ENCODE peak calls at places on chromosomes 5 and 9, in four cellular contexts. X is pancreas, B is bronchial epithelial cell, L is mesenchymal stem cell. O is an unnamed sample.

GRCh38 chr9:22969350-22969979 is 522.8 kb downstream of the DMRTA1 start:
- DNase-seq in X (no peak), B (no peak), L (no peak), O (no peak)

GRCh38 chr5:23840083-23840482 is 332.7 kb downstream of the PRDM9 start:
- DNase-seq in X (no peak), B (peak), L (no peak), O (no peak)

GRCh38 chr9:104075801-104076753 is 18.0 kb upstream of the SMC2 start:
- DNase-seq in X (no peak), B (peak), L (peak), O (peak)

GRCh38 chr5:92086059-92086811 is 703.1 kb upstream of the ARRDC3 start:
- DNase-seq in X (no peak), B (no peak), L (no peak), O (no peak)

GRCh38 chr5:149062371-149063016 is 368 bp downstream of the SH3TC2 start:
- DNase-seq in X (no peak), B (peak), L (peak), O (peak)

GRCh38 chr9:35518981-35519679 is 29.2 kb downstream of the RUSC2 start:
- DNase-seq in X (no peak), B (peak), L (peak), O (peak)

GRCh38 chr5:74641778-74642542 is 1.4 kb upstream of the ENC1 start:
- DNase-seq in X (peak), B (peak), L (peak), O (peak)

GRCh38 chr5:4571248-4571950 is 568.7 kb upstream of the ADAMTS16 start:
- DNase-seq in X (no peak), B (peak), L (no peak), O (no peak)

GRCh38 chr5:143355710-143356109 is 47.8 kb downstream of the NR3C1 start:
- DNase-seq in X (no peak), B (peak), L (peak), O (peak)

GRCh38 chr5:173925449-173926071 is 37.4 kb downstream of the CPEB4 start:
- DNase-seq in X (no peak), B (peak), L (peak), O (peak)

GRCh38 chr5:158553195-158553945 is 546.3 kb downstream of the EBF1 start:
- DNase-seq in X (no peak), B (no peak), L (no peak), O (peak)

GRCh38 chr5:136032564-136032963 is 3.8 kb downstream of the TGFBI start:
- DNase-seq in X (no peak), B (peak), L (peak), O (peak)
- H3K4me3 ChIP-seq in X (no peak), B (no peak), L (no peak), O (peak)

DNA sequence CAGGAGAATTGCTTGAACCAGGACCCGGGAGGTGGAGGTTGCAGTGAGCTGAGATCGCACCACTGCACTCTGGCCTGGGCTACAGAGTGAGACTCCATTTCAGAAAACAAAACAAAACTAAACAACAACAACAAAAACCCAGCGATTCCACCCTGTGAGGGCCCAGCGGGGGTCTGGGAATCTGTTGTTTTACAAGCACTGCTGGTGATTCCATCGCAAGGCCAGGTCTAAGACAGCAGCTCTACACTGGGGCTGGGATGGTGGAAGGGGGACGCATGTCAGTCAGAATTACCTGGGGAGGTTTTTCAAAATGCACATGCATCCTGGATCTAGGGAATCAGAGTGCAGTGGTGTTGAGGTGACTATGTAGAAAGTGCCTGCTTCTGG is 90.9 kb downstream of the ANKRD55 start:
- DNase-seq in X (no peak), B (no peak), L (no peak), O (no peak)
- H3K4me3 ChIP-seq in X (no peak), B (no peak), L (no peak), O (no peak)

DNA sequence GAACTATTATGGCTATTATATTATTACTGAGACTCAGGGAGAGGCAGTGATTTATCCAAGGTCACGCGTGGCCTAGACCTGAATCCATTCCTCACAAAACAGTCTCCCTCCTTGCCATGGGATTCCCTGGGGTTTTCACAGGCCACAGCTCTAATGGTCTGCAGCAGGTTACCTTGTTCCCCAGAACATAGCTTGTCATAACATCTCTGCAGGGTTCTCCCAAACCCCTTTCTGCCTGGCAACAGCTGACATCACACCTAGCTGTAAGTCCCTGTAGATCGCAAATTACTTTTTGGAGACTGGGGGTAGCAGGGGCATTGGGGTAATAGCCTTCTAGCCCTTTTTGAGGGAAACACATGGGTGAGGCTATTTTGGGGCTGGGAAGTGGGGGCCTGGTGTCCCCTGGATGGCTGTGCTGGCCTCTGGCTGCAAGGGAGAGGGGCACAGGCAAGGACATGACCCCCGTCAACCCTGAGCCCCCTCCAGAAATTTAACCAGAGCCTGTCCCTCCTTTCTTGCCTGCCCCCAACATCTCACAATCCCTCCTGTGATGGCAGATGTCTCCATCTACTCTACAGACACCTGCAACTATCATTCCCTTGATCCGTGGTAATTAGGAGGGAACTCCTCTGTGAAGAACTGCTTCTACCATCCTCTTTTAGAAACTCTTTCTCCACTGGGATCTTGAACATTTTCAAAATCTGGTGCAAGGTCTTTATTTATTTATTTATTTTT is 1.3 kb downstream of the CD74 start:
- DNase-seq in X (no peak), B (peak), L (peak), O (no peak)
- H3K4me3 ChIP-seq in X (peak), B (no peak), L (no peak), O (no peak)

GRCh38 chr5:144598451-144599068 is 427.9 kb downstream of the KCTD16 start:
- DNase-seq in X (peak), B (no peak), L (no peak), O (no peak)
- H3K4me3 ChIP-seq in X (peak), B (peak), L (no peak), O (no peak)

GRCh38 chr9:90098456-90098855 is 493.6 kb downstream of the GADD45G start:
- DNase-seq in X (no peak), B (no peak), L (no peak), O (no peak)

GRCh38 chr9:90100014-90100413 is 495.2 kb downstream of the GADD45G start:
- DNase-seq in X (no peak), B (no peak), L (no peak), O (no peak)

GRCh38 chr9:90095682-90096081 is 490.9 kb downstream of the GADD45G start:
- DNase-seq in X (peak), B (no peak), L (no peak), O (no peak)

GRCh38 chr9:90099262-90099982 is 494.6 kb downstream of the GADD45G start:
- DNase-seq in X (no peak), B (peak), L (peak), O (peak)

GRCh38 chr9:90097237-90097636 is 492.4 kb downstream of the GADD45G start:
- DNase-seq in X (no peak), B (no peak), L (no peak), O (no peak)
- H3K4me3 ChIP-seq in X (no peak), B (no peak), L (no peak), O (no peak)

DNA sequence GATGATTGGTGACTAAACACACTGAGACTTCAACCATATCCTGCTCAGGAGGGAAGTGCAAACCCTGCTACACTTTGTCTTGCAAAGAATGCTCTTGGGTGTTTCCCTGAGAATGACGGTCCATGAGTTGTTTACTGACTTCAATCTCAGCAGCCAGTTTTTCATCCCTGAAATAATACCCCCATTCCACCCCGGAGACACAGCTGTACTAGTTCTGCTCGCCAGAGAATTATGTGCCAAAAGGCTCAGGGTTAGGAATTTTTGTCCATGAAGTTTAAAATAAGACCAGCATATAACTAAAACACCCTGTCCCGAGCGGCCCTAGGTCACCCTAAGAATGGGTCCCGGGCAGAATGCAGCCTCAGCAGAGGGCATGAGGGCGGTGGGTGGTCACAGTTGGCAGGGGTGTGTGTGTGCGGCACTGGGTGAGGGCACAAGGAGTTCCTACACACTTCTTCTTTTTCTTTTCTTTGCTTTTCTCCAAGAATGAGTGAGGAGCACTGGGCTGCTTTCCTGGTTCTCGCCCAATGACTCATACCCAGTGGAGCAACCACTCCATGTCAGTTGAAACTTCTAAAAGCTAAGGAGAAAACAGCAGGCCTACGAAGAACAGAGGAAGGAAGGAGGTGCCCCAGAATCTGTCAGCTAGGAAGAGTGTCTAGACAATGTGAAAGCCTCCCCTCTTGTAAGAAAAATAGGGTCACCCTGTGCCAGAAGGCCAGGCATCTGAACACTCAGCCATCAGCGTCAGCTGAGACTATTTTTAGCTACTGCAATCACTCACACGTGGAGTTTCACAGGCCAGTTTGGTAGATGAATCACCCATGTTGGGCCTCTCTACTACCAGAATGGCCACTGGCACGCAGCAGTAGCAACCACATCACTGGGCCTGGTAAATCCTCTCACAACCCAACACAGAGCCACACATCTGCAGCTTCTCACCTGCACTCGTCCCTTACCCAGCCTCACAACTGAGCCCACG is 105.9 kb downstream of the DPYSL3 start:
- DNase-seq in X (no peak), B (peak), L (peak), O (peak)
- H3K4me3 ChIP-seq in X (no peak), B (no peak), L (no peak), O (no peak)

GRCh38 chr5:145976431-145977155 is 40.2 kb downstream of the SH3RF2 start:
- DNase-seq in X (no peak), B (peak), L (peak), O (no peak)
- H3K4me3 ChIP-seq in X (no peak), B (no peak), L (no peak), O (no peak)

GRCh38 chr9:127716412-127716811 is 533 bp downstream of the TTC16 start:
- DNase-seq in X (no peak), B (no peak), L (no peak), O (no peak)
- H3K4me3 ChIP-seq in X (no peak), B (no peak), L (no peak), O (peak)

DNA sequence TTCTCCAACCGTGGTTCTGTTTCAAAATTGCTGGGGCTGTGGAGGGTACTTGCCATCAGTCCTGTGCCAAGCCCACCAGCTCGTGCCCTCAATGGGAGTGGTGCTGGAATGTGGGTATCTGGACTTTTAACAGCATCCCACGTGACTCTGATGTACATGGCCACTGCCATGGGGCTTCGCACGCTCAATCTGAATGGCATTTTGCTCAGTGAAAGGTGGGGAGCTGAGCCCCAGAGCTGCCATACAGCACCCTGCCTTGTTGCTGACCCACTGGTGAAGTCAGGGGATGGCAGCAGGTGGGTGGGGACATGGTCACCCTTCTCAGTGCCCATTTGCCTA is 16.6 kb upstream of the SYNPO start:
- DNase-seq in X (no peak), B (no peak), L (no peak), O (no peak)
- H3K4me3 ChIP-seq in X (peak), B (no peak), L (no peak), O (no peak)